ENCODE peak calls at places on chromosome 7, in five cellular contexts. A is suprapubic skin, C is fibroblast of lung, U is upper lobe of right lung, G is adrenal gland. M is an unnamed sample. For H3K9me3, the result is how much of the 10 kb centered on the place peaks cover.

GRCh38 chr7:1666251-1666778 is 3.8 kb upstream of the ELFN1 start:
- DNase-seq in A (peak), C (peak), U (peak), G (no peak), M (no peak)

GRCh38 chr7:47308808-47309207 is 273.1 kb downstream of the TNS3 start:
- DNase-seq in A (no peak), C (no peak), U (no peak), G (no peak), M (no peak)

GRCh38 chr7:141785711-141786552 is 4.1 kb upstream of the TAS2R5 start:
- DNase-seq in A (no peak), C (peak), U (no peak), G (peak), M (no peak)

GRCh38 chr7:115477193-115477651 is 553.3 kb downstream of the TFEC start:
- DNase-seq in A (no peak), C (peak), U (no peak), G (no peak), M (no peak)

GRCh38 chr7:75945297-75946168 is 30.6 kb downstream of the POR start:
- DNase-seq in A (no peak), C (peak), U (no peak), G (peak), M (no peak)

GRCh38 chr7:97733276-97734206 is 1.7 kb downstream of the TAC1 start:
- DNase-seq in A (no peak), C (no peak), U (no peak), G (no peak), M (no peak)

GRCh38 chr7:128172151-128172550 is 68.9 kb upstream of the LEP start:
- DNase-seq in A (no peak), C (no peak), U (no peak), G (no peak), M (no peak)

GRCh38 chr7:16098585-16099179 is 322.7 kb downstream of the CRPPA start:
- DNase-seq in A (no peak), C (no peak), U (no peak), G (no peak), M (no peak)

GRCh38 chr7:67343566-67343965 is 346.9 kb downstream of the TYW1 start:
- DNase-seq in A (peak), C (no peak), U (peak), G (no peak), M (no peak)

GRCh38 chr7:132489776-132490237 is 86.5 kb downstream of the PLXNA4 start:
- DNase-seq in A (no peak), C (no peak), U (no peak), G (no peak), M (no peak)

GRCh38 chr7:72538147-72538546 is 126.0 kb upstream of the CALN1 start:
- DNase-seq in A (no peak), C (no peak), U (no peak), G (no peak), M (no peak)

DNA sequence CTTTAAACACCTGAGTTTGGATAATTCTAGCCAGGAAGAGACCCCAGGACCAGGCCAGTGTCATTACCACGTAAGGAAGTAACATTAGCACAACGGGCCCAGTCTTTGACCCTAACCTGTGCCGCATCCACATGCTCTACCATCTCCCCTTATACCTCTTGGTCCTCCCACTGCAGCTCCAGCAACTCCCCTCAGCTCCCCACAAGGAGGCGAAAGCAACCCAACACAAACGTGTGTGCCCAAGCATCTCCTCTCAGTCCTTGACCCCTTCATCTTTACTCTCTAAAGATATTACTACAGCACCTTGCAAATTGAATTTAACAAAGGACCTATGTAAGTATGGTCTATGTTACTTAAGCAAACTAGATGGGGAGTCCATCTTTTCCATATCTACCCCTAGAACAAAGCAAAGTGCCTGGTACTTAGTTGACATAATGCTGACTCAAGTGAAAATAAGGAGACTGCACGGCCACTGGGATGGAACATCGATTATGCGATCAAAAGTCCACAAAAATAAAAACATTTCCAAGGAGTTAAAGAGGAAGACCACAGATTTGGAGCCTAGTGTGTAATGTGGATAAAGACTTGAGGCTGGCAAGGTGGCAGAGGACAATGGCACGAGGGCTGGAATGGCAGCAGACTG is 147.7 kb downstream of the JAZF1 start:
- DNase-seq in A (no peak), C (no peak), U (no peak), G (no peak), M (no peak)
- TF ChIP-seq CTCF in A (no peak), C (no peak), U (no peak), G (no peak), M (no peak)

GRCh38 chr7:149565096-149565382 is 67.4 kb upstream of the ZNF746 start:
- DNase-seq in A (no peak), C (no peak), U (no peak), G (no peak), M (no peak)
- H3K9me3 ChIP-seq in A (under half), C (under half), U (under half), G (under half), M (under half)

GRCh38 chr7:106294334-106294733 is 9.6 kb upstream of the NAMPT start:
- DNase-seq in A (no peak), C (no peak), U (no peak), G (no peak), M (no peak)
- TF ChIP-seq CTCF in A (no peak), C (peak), U (no peak), G (no peak), M (no peak)

GRCh38 chr7:64998865-64999164 is 7.7 kb downstream of the ERV3-1 start:
- DNase-seq in A (no peak), C (no peak), U (no peak), G (no peak), M (no peak)

GRCh38 chr7:64997927-64998391 is 7.1 kb upstream of the ZNF117 start:
- DNase-seq in A (no peak), C (peak), U (no peak), G (no peak), M (no peak)

GRCh38 chr7:64999165-65000004 is 7.1 kb downstream of the ERV3-1 start:
- DNase-seq in A (no peak), C (peak), U (no peak), G (peak), M (no peak)

GRCh38 chr7:64996305-64996704 is 5.5 kb upstream of the ZNF117 start:
- DNase-seq in A (no peak), C (no peak), U (no peak), G (no peak), M (no peak)

GRCh38 chr7:64997164-64997908 is 6.5 kb upstream of the ZNF117 start:
- DNase-seq in A (no peak), C (no peak), U (no peak), G (no peak), M (no peak)
- H3K9me3 ChIP-seq in A (under half), C (under half), U (under half), G (under half), M (half or more)

GRCh38 chr7:3918576-3918975 is 617.5 kb downstream of the SDK1 start:
- DNase-seq in A (peak), C (no peak), U (no peak), G (no peak), M (no peak)

GRCh38 chr7:3924277-3924676 is 623.2 kb downstream of the SDK1 start:
- DNase-seq in A (no peak), C (no peak), U (no peak), G (no peak), M (no peak)

GRCh38 chr7:3923307-3923918 is 622.4 kb downstream of the SDK1 start:
- DNase-seq in A (no peak), C (no peak), U (no peak), G (no peak), M (no peak)

GRCh38 chr7:3917466-3917865 is 616.4 kb downstream of the SDK1 start:
- DNase-seq in A (peak), C (no peak), U (no peak), G (no peak), M (no peak)

DNA sequence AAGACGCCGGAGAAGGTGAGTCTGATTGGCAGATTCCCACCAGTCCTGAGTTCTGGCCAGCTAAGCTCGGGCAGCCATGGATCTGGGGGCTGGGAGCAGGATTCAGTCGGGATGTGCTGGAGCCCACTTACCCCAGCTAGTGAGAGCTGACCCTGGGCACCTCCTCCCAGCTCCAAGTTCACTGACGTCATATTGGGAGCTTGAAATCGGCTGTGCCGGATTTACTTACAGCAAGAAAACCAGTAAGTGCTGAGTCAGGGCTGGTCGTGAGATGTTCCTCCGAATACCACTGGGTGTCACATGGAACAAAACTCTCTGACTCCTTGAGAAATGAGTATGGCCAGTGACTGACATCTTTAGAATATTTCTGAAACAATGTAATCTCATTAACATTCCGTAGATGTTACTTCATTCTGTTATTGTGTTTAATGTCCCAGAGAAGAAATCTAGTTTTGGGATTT is 621.2 kb downstream of the SDK1 start:
- DNase-seq in A (no peak), C (peak), U (no peak), G (no peak), M (no peak)
- TF ChIP-seq CTCF in A (peak), C (no peak), U (peak), G (no peak), M (no peak)

GRCh38 chr7:83419013-83419412 is 229.9 kb downstream of the SEMA3E start:
- DNase-seq in A (no peak), C (no peak), U (no peak), G (no peak), M (no peak)
- H3K9me3 ChIP-seq in A (under half), C (under half), U (under half), G (under half), M (under half)

DNA sequence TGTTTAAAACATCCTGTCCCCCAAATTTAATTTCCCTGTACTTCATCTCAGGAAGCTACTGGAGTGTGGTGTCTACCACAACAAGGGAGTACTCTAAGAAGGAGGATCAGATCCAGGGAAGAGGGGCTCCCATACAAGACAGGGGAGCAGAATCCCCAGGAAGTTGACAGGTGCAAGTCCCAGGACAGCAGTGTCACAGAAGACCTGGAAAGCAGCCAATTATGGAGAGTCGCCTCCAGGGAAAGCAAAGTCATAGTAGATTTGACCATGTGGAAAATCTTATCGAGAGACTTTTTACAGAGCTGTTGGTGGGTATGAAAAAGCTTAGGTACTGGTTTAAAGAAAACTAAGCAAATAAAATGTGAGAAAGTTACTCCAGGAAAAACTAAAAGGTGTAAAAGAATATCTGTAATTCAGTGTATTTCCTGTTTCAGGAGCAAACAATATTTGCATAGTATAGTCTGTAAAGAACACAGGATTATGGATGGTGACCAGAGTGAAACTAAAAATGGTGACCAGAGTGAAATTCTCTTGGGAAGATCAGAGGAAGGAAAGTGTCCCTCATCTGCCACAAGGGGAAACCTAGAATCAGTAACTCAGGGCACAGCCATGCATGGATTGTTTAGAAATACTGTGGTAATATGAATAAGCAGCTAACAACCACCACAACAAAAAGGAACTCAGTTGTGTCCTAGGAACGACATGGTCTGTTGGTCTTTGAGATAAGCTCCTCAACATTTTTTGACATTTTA is 44.5 kb downstream of the LANCL2 start:
- DNase-seq in A (no peak), C (no peak), U (no peak), G (no peak), M (no peak)
- TF ChIP-seq CTCF in A (no peak), C (no peak), U (no peak), G (no peak), M (no peak)